ENCODE peak calls at places on chromosomes 7 and 10, in four cellular contexts. X, H, L and Q are unnamed samples.

GRCh38 chr10:58414270-58415041 is 29.2 kb downstream of the TFAM start:
- DNase-seq in X (peak; percentile 68), H (peak; percentile 47), L (no peak), Q (peak; percentile 73)

GRCh38 chr10:59382831-59383295 is 20.5 kb upstream of the FAM13C start:
- DNase-seq in X (no peak), H (peak; percentile 34), L (no peak), Q (no peak)

GRCh38 chr7:55549457-55549856 is 22.8 kb downstream of the VOPP1 start:
- DNase-seq in X (no peak), H (no peak), L (no peak), Q (no peak)

GRCh38 chr7:98957766-98958165 is 79.4 kb downstream of the TRRAP start:
- DNase-seq in X (no peak), H (no peak), L (no peak), Q (no peak)

GRCh38 chr10:33214174-33214573 is 120.3 kb downstream of the NRP1 start:
- DNase-seq in X (no peak), H (no peak), L (no peak), Q (no peak)

GRCh38 chr10:75101416-75102251 is 9.8 kb upstream of the SAMD8 start:
- DNase-seq in X (no peak), H (no peak), L (no peak), Q (no peak)

GRCh38 chr10:109187677-109188076 is 735.6 kb downstream of the XPNPEP1 start:
- DNase-seq in X (no peak), H (no peak), L (no peak), Q (no peak)

GRCh38 chr10:93445097-93445960 is 36.8 kb downstream of the MYOF start:
- DNase-seq in X (peak; percentile 92), H (peak; percentile 92), L (peak; percentile 95), Q (peak; percentile 16)